ENCODE peak calls at places on chromosomes 1 and 21, in nine cellular contexts. V is CD4-positive, alpha-beta memory T cell; D is A549; Q is cardiac muscle cell; N is fibroblast of lung; J is MM.1S; P is heart right ventricle; A is effector memory CD4-positive, alpha-beta T cell; L is mesenchymal stem cell. B is an unnamed sample.

GRCh38 chr1:241275981-241276380 is 81.0 kb downstream of the RGS7 start:
- DNase-seq in V (no peak), D (no peak), Q (no peak), N (no peak), J (no peak), P (no peak), A (no peak), L (no peak), B (no peak)

GRCh38 chr1:85202092-85202863 is 1.5 kb upstream of the SYDE2 start:
- DNase-seq in V (no peak), D (no peak), Q (no peak), N (no peak), J (peak; percentile 70), P (no peak), A (no peak), L (no peak), B (no peak)

GRCh38 chr1:217482356-217483102 is 148.4 kb downstream of the GPATCH2 start:
- DNase-seq in V (no peak), D (no peak), Q (no peak), N (peak; percentile 97), J (peak; percentile 35), P (no peak), A (no peak), L (peak; percentile 78), B (no peak)

GRCh38 chr1:230113605-230114241 is 46.7 kb downstream of the GALNT2 start:
- DNase-seq in V (no peak), D (no peak), Q (no peak), N (peak; percentile 97), J (no peak), P (no peak), A (no peak), L (peak; percentile 97), B (no peak)

GRCh38 chr1:1894354-1895049 is 3.6 kb upstream of the GNB1 start:
- DNase-seq in V (no peak), D (no peak), Q (no peak), N (no peak), J (no peak), P (peak; percentile 62), A (no peak), L (no peak), B (no peak)

GRCh38 chr1:33088119-33088906 is 7.4 kb downstream of the AZIN2 start:
- DNase-seq in V (no peak), D (no peak), Q (no peak), N (peak; percentile 33), J (peak; percentile 15), P (no peak), A (no peak), L (no peak), B (no peak)

GRCh38 chr21:42546433-42546832 is 32.8 kb downstream of the SLC37A1 start:
- DNase-seq in V (no peak), D (no peak), Q (no peak), N (no peak), J (no peak), P (no peak), A (no peak), L (no peak), B (peak; percentile 37)

GRCh38 chr1:64482720-64483119 is 12.8 kb downstream of the CACHD1 start:
- DNase-seq in V (no peak), D (no peak), Q (no peak), N (peak; percentile 66), J (no peak), P (no peak), A (no peak), L (peak; percentile 38), B (no peak)

GRCh38 chr1:164563821-164564251 is 4.9 kb downstream of the PBX1 start:
- DNase-seq in V (no peak), D (no peak), Q (no peak), N (peak; percentile 23), J (no peak), P (no peak), A (no peak), L (no peak), B (no peak)

GRCh38 chr1:21319447-21320407 is 29.5 kb upstream of the ECE1 start:
- DNase-seq in V (no peak), D (peak; percentile 28), Q (no peak), N (no peak), J (no peak), P (no peak), A (no peak), L (peak; percentile 70), B (no peak)

GRCh38 chr1:21323091-21323490 is 32.8 kb upstream of the ECE1 start:
- DNase-seq in V (no peak), D (peak; percentile 41), Q (no peak), N (peak; percentile 55), J (no peak), P (no peak), A (no peak), L (no peak), B (no peak)

GRCh38 chr1:21320410-21321107 is 30.3 kb upstream of the ECE1 start:
- DNase-seq in V (no peak), D (no peak), Q (no peak), N (peak; percentile 25), J (no peak), P (no peak), A (no peak), L (peak; percentile 68), B (no peak)

GRCh38 chr1:21322681-21323016 is 32.4 kb upstream of the ECE1 start:
- DNase-seq in V (no peak), D (no peak), Q (no peak), N (peak; percentile 16), J (no peak), P (no peak), A (no peak), L (peak; percentile 56), B (no peak)

DNA sequence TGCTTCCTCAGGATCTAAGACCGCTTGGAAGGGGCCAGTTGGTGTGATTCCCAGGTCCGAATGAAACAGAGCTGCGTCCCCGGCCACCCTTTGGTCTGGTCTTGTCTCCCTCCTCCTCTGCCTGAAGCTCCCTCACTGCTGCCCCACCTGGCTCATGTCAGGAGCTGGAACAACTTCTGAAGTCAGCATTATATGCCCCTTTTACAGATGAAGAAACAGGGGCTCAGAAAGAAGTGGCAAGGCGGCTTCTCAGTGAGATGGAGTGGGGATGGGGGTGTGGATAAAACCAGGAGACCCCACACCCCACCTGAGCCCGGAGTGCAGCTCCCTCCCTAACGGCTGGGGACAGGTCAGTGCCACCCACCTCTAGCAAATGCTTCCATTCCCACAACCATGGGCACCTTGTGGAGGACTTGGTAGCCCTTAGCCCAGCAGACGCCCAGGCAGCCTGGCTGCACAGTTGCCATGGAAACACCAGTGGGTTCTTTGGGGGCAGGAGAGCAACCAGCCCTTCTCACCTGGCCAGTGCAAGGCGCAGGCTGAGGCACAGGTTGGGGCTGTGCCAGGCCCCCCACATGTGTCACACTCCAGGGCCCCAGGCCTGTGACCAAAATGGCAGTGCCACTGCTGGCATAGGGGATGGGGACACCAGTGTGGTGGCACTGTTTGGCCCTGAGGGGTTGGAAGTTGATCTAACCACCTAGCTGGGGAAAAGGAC is 31.9 kb upstream of the ECE1 start:
- DNase-seq in V (no peak), D (no peak), Q (no peak), N (no peak), J (no peak), P (no peak), A (no peak), L (no peak), B (no peak)
- H3K27ac ChIP-seq in V (no peak overlapping the region), D (peak overlapping the region; percentile 98), Q (peak overlapping the region; percentile 86), N (peak overlapping the region; percentile 57), J (no peak overlapping the region), P (peak overlapping the region; percentile 83), A (peak overlapping the region; percentile 39), L (peak overlapping the region; percentile 94), B (peak overlapping the region; percentile 94)

DNA sequence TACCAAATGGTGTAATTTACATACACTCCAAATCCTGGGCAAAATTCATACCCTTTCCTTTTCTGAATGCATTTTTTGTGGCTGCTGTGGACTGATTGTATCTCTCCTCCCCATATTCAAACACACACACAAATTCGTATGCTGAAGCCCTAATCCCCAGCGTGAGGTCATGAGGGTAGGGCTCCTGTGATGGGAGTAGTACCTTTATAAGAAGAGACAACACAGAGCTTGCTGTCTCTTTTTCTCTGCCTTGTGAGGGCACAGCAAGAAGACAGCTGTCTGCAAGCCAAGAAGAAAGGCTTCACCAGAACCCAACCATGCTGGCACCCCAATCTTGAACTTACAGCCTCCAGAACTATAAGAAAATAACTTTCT is 24.4 kb downstream of the DUSP10 start:
- DNase-seq in V (no peak), D (no peak), Q (no peak), N (no peak), J (no peak), P (no peak), A (no peak), L (no peak), B (no peak)
- H3K27ac ChIP-seq in V (no peak overlapping the region), D (peak overlapping the region; percentile 65), Q (peak overlapping the region; percentile 42), N (no peak overlapping the region), J (no peak overlapping the region), P (no peak overlapping the region), A (no peak overlapping the region), L (peak overlapping the region; percentile 92), B (peak overlapping the region; percentile 49)

GRCh38 chr1:181113061-181113695 is 24.7 kb downstream of the IER5 start:
- DNase-seq in V (no peak), D (peak; percentile 85), Q (no peak), N (peak; percentile 70), J (no peak), P (no peak), A (no peak), L (peak; percentile 73), B (no peak)
- H3K27ac ChIP-seq in V (no peak overlapping the region), D (peak overlapping the region; percentile 93), Q (no peak overlapping the region), N (peak overlapping the region; percentile 81), J (no peak overlapping the region), P (peak overlapping the region; percentile 47), A (no peak overlapping the region), L (peak overlapping the region; percentile 6), B (peak overlapping the region; percentile 69)

DNA sequence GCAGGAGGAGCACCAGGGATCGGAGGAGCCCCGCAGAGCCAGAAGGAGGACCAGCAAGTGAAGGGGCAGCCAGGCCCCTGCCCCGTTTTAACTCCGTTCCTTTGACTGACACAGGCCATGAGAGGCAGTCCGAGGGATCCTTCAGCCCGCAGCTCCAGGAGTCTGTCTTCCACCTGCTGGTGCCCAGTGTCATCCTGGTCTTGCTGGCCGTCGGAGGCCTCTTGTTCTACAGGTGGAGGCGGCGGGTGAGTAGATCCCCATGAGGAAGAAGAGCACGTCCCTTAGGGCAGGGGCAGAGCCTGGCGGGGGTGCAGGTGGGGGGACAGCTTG is 13.3 kb downstream of the CSF1 start:
- DNase-seq in V (no peak), D (no peak), Q (no peak), N (no peak), J (no peak), P (no peak), A (no peak), L (no peak), B (no peak)
- H3K27ac ChIP-seq in V (no peak overlapping the region), D (no peak overlapping the region), Q (no peak overlapping the region), N (no peak overlapping the region), J (no peak overlapping the region), P (no peak overlapping the region), A (no peak overlapping the region), L (no peak overlapping the region), B (peak overlapping the region; percentile 74)

GRCh38 chr1:160129966-160130365 is 14.4 kb downstream of the ATP1A2 start:
- DNase-seq in V (no peak), D (no peak), Q (no peak), N (no peak), J (no peak), P (no peak), A (no peak), L (no peak), B (no peak)
- H3K27ac ChIP-seq in V (no peak overlapping the region), D (peak overlapping the region; percentile 60), Q (no peak overlapping the region), N (no peak overlapping the region), J (no peak overlapping the region), P (peak overlapping the region; percentile 82), A (no peak overlapping the region), L (no peak overlapping the region), B (no peak overlapping the region)

B was measured in breast epithelium.